ENCODE peak calls at places on chromosomes 3 and 15, in four cellular contexts. I is GM06990, D is Panc1, Y is neural progenitor cell. Q is an unnamed sample.

GRCh38 chr3:33089515-33089914 is 7.4 kb downstream of the GLB1 start:
- DNase-seq in I (peak), D (no peak), Y (no peak), Q (no peak)

GRCh38 chr3:150763841-150764483 is 993 bp upstream of the SIAH2 start:
- DNase-seq in D (no peak), I (no peak), Y (peak), Q (peak)

GRCh38 chr3:124078978-124079911 is 87.3 kb upstream of the ROPN1 start:
- DNase-seq in D (peak), I (no peak), Y (peak), Q (no peak)

GRCh38 chr3:71591106-71591505 is 7.6 kb upstream of the FOXP1 start:
- DNase-seq in D (no peak), Y (no peak), I (no peak), Q (no peak)

GRCh38 chr3:110542552-110543164 is 529.0 kb upstream of the NECTIN3 start:
- DNase-seq in D (no peak), Y (no peak), I (no peak), Q (no peak)

GRCh38 chr3:186097663-186098451 is 11.0 kb downstream of the ETV5 start:
- DNase-seq in Y (peak), I (no peak), D (no peak), Q (peak)

GRCh38 chr3:86973440-86973839 is 17.5 kb downstream of the VGLL3 start:
- DNase-seq in I (no peak), D (no peak), Y (no peak), Q (no peak)

GRCh38 chr3:12695112-12695511 is 31.2 kb upstream of the RAF1 start:
- DNase-seq in I (no peak), Y (no peak), D (no peak), Q (no peak)

GRCh38 chr15:79192462-79193036 is 90.0 kb upstream of the ANKRD34C start:
- DNase-seq in D (no peak), I (no peak), Y (no peak), Q (no peak)

GRCh38 chr15:64622410-64623260 is 152.8 kb downstream of the RBPMS2 start:
- DNase-seq in I (peak), D (no peak), Y (no peak), Q (no peak)

GRCh38 chr3:29183346-29184087 is 97.4 kb upstream of the RBMS3 start:
- DNase-seq in Y (no peak), D (no peak), I (peak), Q (no peak)

GRCh38 chr3:42749753-42750231 is 23.3 kb downstream of the CCDC13 start:
- DNase-seq in I (no peak), Y (peak), D (no peak), Q (no peak)

GRCh38 chr3:195247863-195248189 is 23.1 kb downstream of the XXYLT1 start:
- DNase-seq in I (no peak), Y (no peak), D (no peak), Q (no peak)

GRCh38 chr3:27345493-27345892 is 23.7 kb downstream of the NEK10 start:
- DNase-seq in Y (no peak), D (no peak), I (no peak), Q (no peak)

GRCh38 chr15:82986442-82986780 is 401 bp downstream of the RAMAC start:
- DNase-seq in Y (no peak), I (no peak), D (no peak), Q (no peak)

GRCh38 chr15:40844543-40844981 is 714 bp downstream of the SPINT1 start:
- DNase-seq in Y (peak), I (peak), D (no peak), Q (peak)

GRCh38 chr15:91852741-91853500 is 587 bp upstream of the SLCO3A1 start:
- DNase-seq in D (no peak), I (peak), Y (peak), Q (peak)

GRCh38 chr15:66880380-66881155 is 178.5 kb downstream of the SMAD6 start:
- DNase-seq in I (no peak), D (no peak), Y (no peak), Q (no peak)

GRCh38 chr3:153284282-153284938 is 122.4 kb downstream of the RAP2B start:
- DNase-seq in I (no peak), D (no peak), Y (no peak), Q (no peak)

GRCh38 chr3:75781079-75781745 is 4.1 kb downstream of the ZNF717 start:
- DNase-seq in Y (no peak), I (peak), D (no peak), Q (no peak)

DNA sequence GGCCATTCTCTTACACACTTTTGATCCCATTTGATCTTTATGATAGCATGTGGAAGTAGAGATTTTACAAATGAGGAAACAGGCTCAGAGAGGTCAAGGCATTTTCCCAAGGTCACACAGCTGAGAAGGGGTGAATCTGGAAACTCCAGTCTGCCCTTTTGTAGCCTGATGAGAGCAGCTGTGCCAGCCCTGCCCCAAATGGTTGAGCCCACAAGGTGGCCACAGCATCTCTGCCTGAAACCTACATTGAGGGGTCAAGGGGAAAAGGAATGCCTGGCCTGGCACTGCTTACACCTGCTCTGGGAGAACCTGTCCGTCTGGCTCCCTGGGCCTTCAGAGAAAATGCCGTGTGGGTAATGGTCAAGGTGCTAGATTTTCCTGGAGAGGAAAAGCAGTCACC is 200.2 kb upstream of the LINGO1 start:
- DNase-seq in I (no peak), Y (no peak), D (no peak), Q (no peak)
- TF ChIP-seq CTCF in I (no peak), Y (no peak), D (no peak), Q (no peak)

GRCh38 chr15:77568960-77569646 is 63.6 kb downstream of the LINGO1 start:
- DNase-seq in I (no peak), Y (no peak), D (no peak), Q (no peak)
- H3K4me3 ChIP-seq in I (no peak), Y (no peak), D (peak), Q (peak)

DNA sequence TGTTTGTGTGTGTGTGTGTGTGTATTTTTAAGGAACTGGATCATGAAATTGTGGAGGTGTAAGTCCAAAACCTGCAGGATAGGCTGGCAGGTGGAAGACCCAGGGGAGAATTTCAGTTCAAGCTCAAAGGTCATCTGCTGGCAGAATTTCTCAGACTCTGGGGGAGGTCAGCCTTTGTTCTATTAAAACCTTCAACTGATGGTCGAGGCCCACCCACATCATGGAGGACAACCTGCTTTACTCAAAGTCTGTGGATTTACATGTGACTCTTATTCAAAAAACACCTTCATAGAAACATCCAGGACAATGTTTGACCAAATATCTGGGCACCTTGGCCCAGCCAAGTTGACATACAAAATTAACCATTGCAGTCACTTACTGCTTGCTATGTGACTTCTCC is 157.2 kb downstream of the EDEM1 start:
- DNase-seq in D (no peak), I (no peak), Y (no peak), Q (no peak)
- TF ChIP-seq CTCF in D (no peak), I (no peak), Y (no peak), Q (no peak)

GRCh38 chr3:147945968-147946519 is 536.9 kb downstream of the ZIC1 start:
- DNase-seq in Y (peak), I (no peak), D (peak), Q (peak)
- H3K4me3 ChIP-seq in Y (no peak), I (peak), D (peak), Q (peak)

GRCh38 chr3:50173685-50174516 is 17.5 kb upstream of the GNAT1 start:
- DNase-seq in D (no peak), Y (no peak), I (no peak), Q (no peak)
- TF ChIP-seq CTCF in D (no peak), Y (no peak), I (no peak), Q (no peak)

Q was measured in left ventricle myocardium inferior.